ENCODE peak calls at places on chromosome 7, in nine cellular contexts. Z, O, R, B, M, S, V, E and Y are unnamed samples. For H3K27me3, the result is how much of the 10 kb centered on the place peaks cover.

GRCh38 chr7:749121-749520 is 22.0 kb upstream of the PRKAR1B start:
- DNase-seq in Z (no peak), O (peak), R (no peak), B (peak), M (no peak), S (peak), V (no peak), E (no peak), Y (peak)

GRCh38 chr7:74503061-74503460 is 49.4 kb downstream of the GTF2IRD1 start:
- DNase-seq in Z (no peak), O (no peak), R (no peak), B (no peak), M (no peak), S (peak), V (no peak), E (peak), Y (no peak)

GRCh38 chr7:4792537-4793126 is 17.2 kb downstream of the AP5Z1 start:
- DNase-seq in Z (peak), O (peak), R (no peak), B (no peak), M (peak), S (peak), V (no peak), E (peak), Y (no peak)

GRCh38 chr7:71817931-71818330 is 594.2 kb downstream of the CALN1 start:
- DNase-seq in Z (no peak), O (no peak), R (no peak), B (no peak), M (no peak), S (no peak), V (no peak), E (no peak), Y (no peak)

GRCh38 chr7:85464042-85464651 is 277.3 kb upstream of the SEMA3D start:
- DNase-seq in Z (no peak), O (no peak), R (no peak), B (no peak), M (no peak), S (no peak), V (no peak), E (no peak), Y (no peak)

GRCh38 chr7:108321359-108321758 is 134.9 kb downstream of the NRCAM start:
- DNase-seq in Z (no peak), O (no peak), R (no peak), B (no peak), M (no peak), S (no peak), V (no peak), E (no peak), Y (no peak)

GRCh38 chr7:55250313-55250712 is 114.8 kb upstream of the LANCL2 start:
- DNase-seq in Z (no peak), O (no peak), R (no peak), B (no peak), M (no peak), S (peak), V (no peak), E (peak), Y (no peak)

GRCh38 chr7:18191329-18191728 is 163.7 kb upstream of the PRPS1L1 start:
- DNase-seq in Z (no peak), O (no peak), R (no peak), B (no peak), M (no peak), S (no peak), V (no peak), E (no peak), Y (no peak)

GRCh38 chr7:105304040-105304895 is 84.5 kb downstream of the SRPK2 start:
- DNase-seq in Z (no peak), O (no peak), R (no peak), B (peak), M (no peak), S (no peak), V (no peak), E (no peak), Y (no peak)

GRCh38 chr7:118153551-118154177 is 30.3 kb upstream of the LSM8 start:
- DNase-seq in Z (no peak), O (no peak), R (peak), B (peak), M (no peak), S (peak), V (no peak), E (no peak), Y (no peak)

GRCh38 chr7:151374139-151374538 is 32.5 kb downstream of the NUB1 start:
- DNase-seq in Z (no peak), O (no peak), R (no peak), B (no peak), M (no peak), S (no peak), V (no peak), E (no peak), Y (no peak)

GRCh38 chr7:90345548-90346319 is 782 bp upstream of the GTPBP10 start:
- DNase-seq in Z (peak), O (no peak), R (no peak), B (peak), M (peak), S (peak), V (no peak), E (no peak), Y (no peak)

GRCh38 chr7:92685146-92686042 is 95.2 kb upstream of the FAM133B start:
- DNase-seq in Z (no peak), O (no peak), R (no peak), B (no peak), M (no peak), S (no peak), V (no peak), E (no peak), Y (no peak)

GRCh38 chr7:30225863-30226361 is 58.5 kb upstream of the ZNRF2 start:
- DNase-seq in Z (peak), O (peak), R (no peak), B (peak), M (peak), S (peak), V (peak), E (peak), Y (peak)

GRCh38 chr7:53812135-53812534 is 730.0 kb upstream of the VSTM2A start:
- DNase-seq in Z (no peak), O (no peak), R (no peak), B (no peak), M (no peak), S (no peak), V (no peak), E (no peak), Y (no peak)

GRCh38 chr7:8591289-8591688 is 157.9 kb downstream of the NXPH1 start:
- DNase-seq in Z (no peak), O (no peak), R (no peak), B (no peak), M (no peak), S (no peak), V (no peak), E (no peak), Y (no peak)

GRCh38 chr7:138669364-138669763 is 31.8 kb downstream of the SVOPL start:
- DNase-seq in Z (no peak), O (no peak), R (no peak), B (no peak), M (no peak), S (no peak), V (no peak), E (no peak), Y (no peak)

GRCh38 chr7:49852619-49853462 is 79.4 kb downstream of the VWC2 start:
- DNase-seq in Z (peak), O (peak), R (no peak), B (peak), M (peak), S (peak), V (no peak), E (peak), Y (no peak)

GRCh38 chr7:55570939-55571338 is 1.4 kb downstream of the VOPP1 start:
- DNase-seq in Z (no peak), O (no peak), R (no peak), B (peak), M (no peak), S (no peak), V (no peak), E (no peak), Y (no peak)

GRCh38 chr7:1512781-1513656 is 8.8 kb upstream of the INTS1 start:
- DNase-seq in Z (no peak), O (peak), R (no peak), B (peak), M (peak), S (no peak), V (peak), E (peak), Y (peak)

GRCh38 chr7:23380961-23381360 is 81.8 kb downstream of the MALSU1 start:
- DNase-seq in Z (no peak), O (no peak), R (no peak), B (no peak), M (no peak), S (no peak), V (no peak), E (no peak), Y (no peak)

GRCh38 chr7:156158213-156158612 is 345.9 kb upstream of the SHH start:
- DNase-seq in Z (no peak), O (no peak), R (no peak), B (no peak), M (no peak), S (no peak), V (no peak), E (no peak), Y (no peak)

GRCh38 chr7:73828107-73828803 is 2.5 kb upstream of the CLDN4 start:
- DNase-seq in Z (no peak), O (no peak), R (no peak), B (peak), M (no peak), S (no peak), V (no peak), E (peak), Y (no peak)

GRCh38 chr7:157864911-157865310 is 528.1 kb downstream of the DNAJB6 start:
- DNase-seq in Z (no peak), O (no peak), R (no peak), B (no peak), M (no peak), S (no peak), V (no peak), E (no peak), Y (no peak)

GRCh38 chr7:157861551-157861950 is 524.7 kb downstream of the DNAJB6 start:
- DNase-seq in Z (no peak), O (no peak), R (no peak), B (no peak), M (no peak), S (no peak), V (no peak), E (no peak), Y (no peak)

GRCh38 chr7:157862731-157863130 is 525.9 kb downstream of the DNAJB6 start:
- DNase-seq in Z (no peak), O (no peak), R (no peak), B (no peak), M (no peak), S (no peak), V (no peak), E (no peak), Y (no peak)

GRCh38 chr7:157863906-157864810 is 527.4 kb downstream of the DNAJB6 start:
- DNase-seq in Z (no peak), O (peak), R (no peak), B (no peak), M (no peak), S (no peak), V (no peak), E (no peak), Y (no peak)

DNA sequence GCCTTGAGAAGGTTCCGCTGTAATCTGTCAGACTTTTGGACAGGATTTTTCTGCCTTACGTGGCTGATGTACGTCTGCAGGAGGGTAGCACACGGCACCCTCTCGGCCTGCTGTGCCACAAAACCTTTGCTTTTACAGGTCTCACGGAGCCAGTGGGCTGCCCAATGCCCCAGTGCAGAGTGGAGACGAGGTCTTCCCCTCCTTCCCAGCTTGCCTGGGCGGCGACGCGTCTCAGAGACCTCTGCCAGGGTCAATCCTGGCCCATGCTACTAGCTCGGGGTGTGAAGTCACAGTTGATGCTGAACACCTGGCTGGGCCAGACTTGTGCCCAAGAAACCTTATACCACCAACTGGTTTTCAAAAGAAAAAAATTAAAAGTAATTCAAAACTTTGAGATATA is 526.4 kb downstream of the DNAJB6 start:
- DNase-seq in Z (no peak), O (no peak), R (no peak), B (no peak), M (no peak), S (no peak), V (no peak), E (no peak), Y (no peak)
- H3K27me3 ChIP-seq in Z (under half), O (under half), R (under half), B (under half), M (under half), S (under half), V (under half), E (under half), Y (under half)

DNA sequence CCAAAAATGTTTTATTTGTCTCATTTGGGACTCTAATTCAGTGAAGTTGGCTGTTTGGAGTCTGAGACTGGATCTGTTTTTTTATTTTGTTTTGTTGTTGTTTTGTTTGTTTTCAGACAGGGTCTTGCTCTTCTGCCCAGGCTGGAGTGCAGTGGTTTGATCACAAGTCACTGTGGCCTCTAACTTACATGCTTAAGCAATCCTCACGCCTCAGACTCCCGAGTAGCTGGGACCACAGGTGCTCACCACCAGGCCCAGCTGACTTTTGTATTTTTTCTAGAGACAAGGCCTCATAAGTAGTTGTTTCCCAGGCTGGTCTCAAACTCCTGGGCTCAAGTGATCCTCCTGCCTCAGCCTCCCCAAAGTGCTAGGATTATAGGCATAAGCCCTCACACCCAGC is 73.7 kb downstream of the CUX1 start:
- DNase-seq in Z (no peak), O (no peak), R (no peak), B (no peak), M (no peak), S (no peak), V (no peak), E (no peak), Y (no peak)
- H3K27ac ChIP-seq in Z (no peak), O (no peak), R (no peak), B (no peak), M (no peak), S (no peak), V (peak), E (no peak), Y (peak)

GRCh38 chr7:20783131-20783715 is 3.5 kb downstream of the SP8 start:
- DNase-seq in Z (no peak), O (no peak), R (no peak), B (no peak), M (no peak), S (no peak), V (no peak), E (no peak), Y (no peak)
- H3K27me3 ChIP-seq in Z (under half), O (under half), R (under half), B (half or more), M (half or more), S (under half), V (half or more), E (half or more), Y (under half)

DNA sequence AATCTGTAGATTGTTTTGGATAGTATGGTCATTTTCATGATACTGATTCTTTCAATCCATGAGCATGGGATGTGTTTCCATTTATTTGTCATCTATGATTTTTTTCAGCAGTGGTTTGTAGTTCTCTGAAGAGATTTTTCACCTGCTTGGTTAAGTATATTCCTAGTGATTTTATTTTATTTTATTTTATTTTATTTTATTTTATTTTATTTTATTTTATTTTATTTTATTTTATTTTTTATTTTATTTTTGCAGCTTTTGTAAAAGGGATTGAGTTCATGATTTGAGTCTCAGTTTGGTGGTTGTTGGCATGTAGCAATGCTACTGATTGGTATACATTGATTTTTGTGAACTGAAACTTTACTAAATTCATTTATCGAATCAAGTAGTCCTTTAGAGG is 404.2 kb downstream of the SDK1 start:
- DNase-seq in Z (no peak), O (no peak), R (no peak), B (no peak), M (no peak), S (no peak), V (no peak), E (no peak), Y (no peak)
- H3K27ac ChIP-seq in Z (no peak), O (no peak), R (no peak), B (no peak), M (no peak), S (no peak), V (no peak), E (no peak), Y (no peak)

GRCh38 chr7:43117025-43117424 is 4.6 kb downstream of the HECW1 start:
- DNase-seq in Z (no peak), O (no peak), R (no peak), B (no peak), M (no peak), S (no peak), V (no peak), E (no peak), Y (no peak)
- H3K27me3 ChIP-seq in Z (under half), O (under half), R (under half), B (under half), M (half or more), S (under half), V (half or more), E (under half), Y (under half)